ENCODE peak calls at places on chromosomes 6 and 20, in four cellular contexts. K is GM20000, Q is Calu3, P is dorsolateral prefrontal cortex. E is an unnamed sample.
A peak's percentile ranks its signal among the peaks of the same experiment; 100 is the strongest.

GRCh38 chr20:46063151-46063550 is 26.6 kb downstream of the NCOA5 start:
- DNase-seq in K (no peak), Q (no peak), P (no peak), E (no peak)

GRCh38 chr20:52054123-52054522 is 137.5 kb downstream of the ZFP64 start:
- DNase-seq in K (no peak), Q (no peak), P (no peak), E (no peak)

GRCh38 chr6:2990179-2990931 is 9.3 kb upstream of the NQO2 start:
- DNase-seq in K (no peak), Q (peak; percentile 24), P (peak; percentile 46), E (no peak)

GRCh38 chr20:60584221-60584620 is 626.0 kb downstream of the CDH26 start:
- DNase-seq in K (no peak), Q (no peak), P (no peak), E (no peak)

GRCh38 chr6:95685817-95686216 is 108.5 kb downstream of the MANEA start:
- DNase-seq in K (no peak), Q (no peak), P (no peak), E (no peak)

GRCh38 chr20:40471261-40471629 is 217.8 kb downstream of the MAFB start:
- DNase-seq in K (no peak), Q (no peak), P (no peak), E (no peak)

GRCh38 chr6:14596410-14596809 is 478.8 kb downstream of the CD83 start:
- DNase-seq in K (no peak), Q (peak; percentile 11), P (no peak), E (no peak)

GRCh38 chr6:34350100-34350936 is 42.2 kb downstream of the NUDT3 start:
- DNase-seq in K (no peak), Q (no peak), P (no peak), E (no peak)

GRCh38 chr20:36604952-36605308 is 649 bp upstream of the RAB5IF start:
- DNase-seq in K (peak; percentile 58), Q (no peak), P (peak; percentile 48), E (no peak)

GRCh38 chr6:90397929-90398674 is 101.5 kb upstream of the BACH2 start:
- DNase-seq in K (no peak), Q (peak; percentile 82), P (no peak), E (no peak)

GRCh38 chr6:145345094-145345493 is 390.2 kb downstream of the EPM2A start:
- DNase-seq in K (no peak), Q (no peak), P (no peak), E (no peak)

GRCh38 chr6:146548898-146549374 is 5.3 kb downstream of the RAB32 start:
- DNase-seq in K (no peak), Q (no peak), P (no peak), E (no peak)

GRCh38 chr6:11315743-11316437 is 83.4 kb upstream of the NEDD9 start:
- DNase-seq in K (no peak), Q (peak; percentile 47), P (no peak), E (no peak)

GRCh38 chr6:6686748-6687601 is 98.5 kb downstream of the LY86 start:
- DNase-seq in K (no peak), Q (peak; percentile 97), P (no peak), E (peak; percentile 94)

GRCh38 chr20:14992071-14992654 is 654.8 kb upstream of the FLRT3 start:
- DNase-seq in K (no peak), Q (no peak), P (no peak), E (no peak)

GRCh38 chr6:153790048-153790447 is 249.0 kb upstream of the OPRM1 start:
- DNase-seq in K (no peak), Q (peak; percentile 23), P (no peak), E (no peak)

GRCh38 chr6:142482249-142482648 is 180.4 kb downstream of the ADGRG6 start:
- DNase-seq in K (no peak), Q (no peak), P (no peak), E (no peak)

GRCh38 chr6:36700812-36701211 is 3.2 kb downstream of the RAB44 start:
- DNase-seq in K (no peak), Q (no peak), P (peak; percentile 11), E (no peak)

GRCh38 chr20:50724851-50725721 is 6.3 kb upstream of the PARD6B start:
- DNase-seq in K (peak; percentile 19), Q (peak; percentile 69), P (peak; percentile 68), E (peak; percentile 91)

GRCh38 chr20:38748097-38748862 is at the start of gene ACTR5:
- DNase-seq in K (peak; percentile 99), Q (peak; percentile 100), P (peak; percentile 92), E (peak; percentile 98)

GRCh38 chr20:38752029-38752428 is 3.8 kb downstream of the ACTR5 start:
- DNase-seq in K (no peak), Q (no peak), P (no peak), E (no peak)

GRCh38 chr20:38754924-38755323 is 6.7 kb downstream of the ACTR5 start:
- DNase-seq in K (no peak), Q (no peak), P (no peak), E (no peak)

GRCh38 chr20:38748863-38749153 is 548 bp downstream of the ACTR5 start:
- DNase-seq in K (peak; percentile 55), Q (peak; percentile 70), P (no peak), E (no peak)

GRCh38 chr20:38751360-38751976 is 3.2 kb downstream of the ACTR5 start:
- DNase-seq in K (peak; percentile 52), Q (peak; percentile 52), P (no peak), E (no peak)
- TF ChIP-seq CTCF in K (peak; percentile 33), Q (peak; percentile 57), P (peak; percentile 67), E (peak; percentile 72)

GRCh38 chr6:117520603-117521002 is 38.1 kb downstream of the DCBLD1 start:
- DNase-seq in K (no peak), Q (no peak), P (no peak), E (no peak)

GRCh38 chr6:117518870-117519269 is 36.4 kb downstream of the DCBLD1 start:
- DNase-seq in K (no peak), Q (no peak), P (no peak), E (no peak)

DNA sequence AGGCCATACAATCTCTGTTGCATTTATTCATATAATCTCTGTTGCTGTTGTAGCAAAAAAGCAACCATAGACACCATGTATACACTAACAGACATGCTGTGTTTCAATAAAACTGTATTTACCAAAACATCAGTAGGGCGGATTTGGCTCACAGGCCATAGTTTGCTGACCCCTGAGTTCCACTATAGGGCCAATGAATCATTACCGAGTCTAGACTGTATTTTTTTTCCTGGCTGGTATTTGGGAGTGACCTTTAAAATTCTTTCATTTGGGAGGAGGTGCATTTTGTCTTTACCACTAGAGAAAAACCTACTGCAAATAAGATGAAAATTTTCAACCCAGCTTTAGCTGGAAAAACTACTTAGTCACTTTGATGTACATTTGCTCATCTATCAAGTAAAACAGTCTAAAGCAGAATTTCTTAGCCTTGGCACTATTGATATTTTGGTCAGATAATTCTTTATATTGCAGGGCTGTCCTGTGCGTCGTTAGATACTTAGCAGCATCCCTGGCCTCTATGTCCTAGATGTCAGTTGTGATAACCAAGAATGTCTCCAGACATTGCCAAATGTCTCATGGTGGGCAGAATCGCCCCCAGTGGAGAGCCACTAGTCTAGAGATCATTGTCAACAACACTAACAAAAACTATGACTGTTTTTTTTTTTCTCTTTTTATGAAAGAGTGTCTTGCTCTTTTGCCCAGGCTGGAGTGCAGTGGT is 39.5 kb downstream of the DCBLD1 start:
- DNase-seq in K (no peak), Q (no peak), P (no peak), E (no peak)
- TF ChIP-seq CTCF in K (no peak), Q (no peak), P (no peak), E (no peak)

GRCh38 chr20:911882-912600 is 4.1 kb downstream of the ANGPT4 start:
- DNase-seq in K (no peak), Q (peak; percentile 11), P (no peak), E (no peak)
- TF ChIP-seq CTCF in K (peak; percentile 34), Q (no peak), P (no peak), E (no peak)

GRCh38 chr6:151365233-151365632 is 26.1 kb downstream of the ZBTB2 start:
- DNase-seq in K (no peak), Q (no peak), P (no peak), E (no peak)

GRCh38 chr6:151372164-151372563 is 19.2 kb downstream of the ZBTB2 start:
- DNase-seq in K (no peak), Q (no peak), P (no peak), E (peak; percentile 51)

GRCh38 chr6:151374024-151374423 is 17.3 kb downstream of the ZBTB2 start:
- DNase-seq in K (no peak), Q (peak; percentile 19), P (no peak), E (no peak)

GRCh38 chr6:151375833-151376232 is 15.5 kb downstream of the ZBTB2 start:
- DNase-seq in K (no peak), Q (no peak), P (no peak), E (no peak)

GRCh38 chr6:151370509-151371078 is 20.8 kb downstream of the ZBTB2 start:
- DNase-seq in K (no peak), Q (no peak), P (no peak), E (peak; percentile 48)
- TF ChIP-seq CTCF in K (no peak), Q (no peak), P (no peak), E (peak; percentile 56)

GRCh38 chr6:168117942-168118341 is 38.9 kb upstream of the FRMD1 start:
- DNase-seq in K (no peak), Q (no peak), P (no peak), E (no peak)
- TF ChIP-seq CTCF in K (no peak), Q (peak; percentile 17), P (peak; percentile 11), E (peak; percentile 53)

GRCh38 chr6:45618259-45618658 is 240.5 kb upstream of the SUPT3H start:
- DNase-seq in K (no peak), Q (no peak), P (no peak), E (no peak)

GRCh38 chr6:45616209-45616608 is 238.5 kb upstream of the SUPT3H start:
- DNase-seq in K (no peak), Q (no peak), P (no peak), E (no peak)

GRCh38 chr6:45619994-45620471 is 242.3 kb upstream of the SUPT3H start:
- DNase-seq in K (no peak), Q (no peak), P (no peak), E (no peak)

GRCh38 chr6:45619211-45619760 is 241.6 kb upstream of the SUPT3H start:
- DNase-seq in K (no peak), Q (no peak), P (no peak), E (no peak)

GRCh38 chr6:45617441-45617840 is 239.7 kb upstream of the SUPT3H start:
- DNase-seq in K (no peak), Q (no peak), P (no peak), E (no peak)
- TF ChIP-seq CTCF in K (no peak), Q (no peak), P (no peak), E (no peak)